ENCODE peak calls at places on chromosomes 11 and 22, in five cellular contexts. One of them, this sample, is unnamed.

GRCh38 chr11:110565344-110565684 is 135.6 kb downstream of the FDX1 start:
- DNase-seq in astrocyte: peak
- DNase-seq in hepatocyte: peak
- DNase-seq in PC-3: no peak
- DNase-seq in AG04450: no peak
- DNase-seq in this sample: no peak

GRCh38 chr11:70530629-70531185 is 132.4 kb downstream of the CTTN start:
- DNase-seq in astrocyte: no peak
- DNase-seq in hepatocyte: no peak
- DNase-seq in PC-3: no peak
- DNase-seq in AG04450: no peak
- DNase-seq in this sample: no peak

GRCh38 chr11:111736621-111737055 is 29.6 kb downstream of the PPP2R1B start:
- DNase-seq in astrocyte: peak
- DNase-seq in hepatocyte: no peak
- DNase-seq in PC-3: no peak
- DNase-seq in AG04450: no peak
- DNase-seq in this sample: no peak

GRCh38 chr11:120798854-120799253 is 225.0 kb upstream of the TBCEL start:
- DNase-seq in astrocyte: no peak
- DNase-seq in hepatocyte: no peak
- DNase-seq in PC-3: no peak
- DNase-seq in AG04450: no peak
- DNase-seq in this sample: no peak

GRCh38 chr11:61290905-61291690 is 4.0 kb downstream of the VWCE start:
- DNase-seq in astrocyte: no peak
- DNase-seq in hepatocyte: no peak
- DNase-seq in PC-3: no peak
- DNase-seq in AG04450: no peak
- DNase-seq in this sample: no peak

GRCh38 chr11:7511405-7511804 is 2.4 kb upstream of the PPFIBP2 start:
- DNase-seq in astrocyte: no peak
- DNase-seq in hepatocyte: peak
- DNase-seq in PC-3: no peak
- DNase-seq in AG04450: no peak
- DNase-seq in this sample: no peak

GRCh38 chr11:99988105-99988907 is 698.8 kb upstream of the ARHGAP42 start:
- DNase-seq in astrocyte: no peak
- DNase-seq in hepatocyte: no peak
- DNase-seq in PC-3: no peak
- DNase-seq in AG04450: no peak
- DNase-seq in this sample: no peak

GRCh38 chr22:44147821-44148574 is 32.7 kb upstream of the PARVG start:
- DNase-seq in astrocyte: peak
- DNase-seq in hepatocyte: peak
- DNase-seq in PC-3: no peak
- DNase-seq in AG04450: no peak
- DNase-seq in this sample: no peak

GRCh38 chr11:41282436-41282835 is 177.0 kb downstream of the LRRC4C start:
- DNase-seq in astrocyte: peak
- DNase-seq in hepatocyte: no peak
- DNase-seq in PC-3: peak
- DNase-seq in AG04450: no peak
- DNase-seq in this sample: no peak

GRCh38 chr11:118663929-118664328 is 15.5 kb downstream of the TREH start:
- DNase-seq in astrocyte: no peak
- DNase-seq in hepatocyte: no peak
- DNase-seq in PC-3: no peak
- DNase-seq in AG04450: no peak
- DNase-seq in this sample: no peak

GRCh38 chr11:134126197-134126822 is 57.4 kb downstream of the JAM3 start:
- DNase-seq in astrocyte: peak
- DNase-seq in hepatocyte: peak
- DNase-seq in PC-3: peak
- DNase-seq in AG04450: peak
- DNase-seq in this sample: no peak

GRCh38 chr11:112588252-112588668 is 327.6 kb upstream of the PLET1 start:
- DNase-seq in astrocyte: peak
- DNase-seq in hepatocyte: peak
- DNase-seq in PC-3: peak
- DNase-seq in AG04450: peak
- DNase-seq in this sample: peak

GRCh38 chr22:46290843-46291785 is 5.6 kb upstream of the GTSE1 start:
- DNase-seq in astrocyte: no peak
- DNase-seq in hepatocyte: no peak
- DNase-seq in PC-3: no peak
- DNase-seq in AG04450: no peak
- DNase-seq in this sample: no peak

GRCh38 chr11:109237636-109238035 is 184.4 kb upstream of the C11orf87 start:
- DNase-seq in astrocyte: peak
- DNase-seq in hepatocyte: no peak
- DNase-seq in PC-3: no peak
- DNase-seq in AG04450: no peak
- DNase-seq in this sample: no peak

GRCh38 chr11:46669606-46670243 is 30.7 kb downstream of the ARHGAP1 start:
- DNase-seq in astrocyte: no peak
- DNase-seq in hepatocyte: no peak
- DNase-seq in PC-3: peak
- DNase-seq in AG04450: no peak
- DNase-seq in this sample: no peak

GRCh38 chr11:69792611-69793010 is 17.5 kb upstream of the FGF4 start:
- DNase-seq in astrocyte: no peak
- DNase-seq in hepatocyte: no peak
- DNase-seq in PC-3: no peak
- DNase-seq in AG04450: no peak
- DNase-seq in this sample: no peak

GRCh38 chr11:86799680-86800075 is 664 bp upstream of the PRSS23 start:
- DNase-seq in astrocyte: no peak
- DNase-seq in hepatocyte: no peak
- DNase-seq in PC-3: no peak
- DNase-seq in AG04450: no peak
- DNase-seq in this sample: no peak

GRCh38 chr11:119486691-119487259 is 63.8 kb upstream of the THY1 start:
- DNase-seq in astrocyte: no peak
- DNase-seq in hepatocyte: no peak
- DNase-seq in PC-3: no peak
- DNase-seq in AG04450: no peak
- DNase-seq in this sample: no peak

GRCh38 chr11:115103921-115104320 is 400.3 kb downstream of the CADM1 start:
- DNase-seq in astrocyte: no peak
- DNase-seq in hepatocyte: no peak
- DNase-seq in PC-3: no peak
- DNase-seq in AG04450: no peak
- DNase-seq in this sample: no peak

GRCh38 chr22:31715157-31715778 is 34.7 kb downstream of the PRR14L start:
- DNase-seq in astrocyte: no peak
- DNase-seq in hepatocyte: no peak
- DNase-seq in PC-3: no peak
- DNase-seq in AG04450: no peak
- DNase-seq in this sample: no peak

GRCh38 chr11:70358797-70359196 is 39.5 kb upstream of the CTTN start:
- DNase-seq in astrocyte: no peak
- DNase-seq in hepatocyte: no peak
- DNase-seq in PC-3: no peak
- DNase-seq in AG04450: no peak
- DNase-seq in this sample: no peak

GRCh38 chr22:19871023-19871844 is 16.6 kb upstream of the GNB1L start:
- DNase-seq in astrocyte: no peak
- DNase-seq in hepatocyte: no peak
- DNase-seq in PC-3: no peak
- DNase-seq in AG04450: no peak
- DNase-seq in this sample: no peak

GRCh38 chr11:46465683-46466082 is 74.1 kb upstream of the CHRM4 start:
- DNase-seq in astrocyte: no peak
- DNase-seq in hepatocyte: no peak
- DNase-seq in PC-3: no peak
- DNase-seq in AG04450: no peak
- DNase-seq in this sample: no peak

GRCh38 chr11:109970516-109971183 is 122.5 kb upstream of the ZC3H12C start:
- DNase-seq in astrocyte: no peak
- DNase-seq in hepatocyte: no peak
- DNase-seq in PC-3: no peak
- DNase-seq in AG04450: no peak
- DNase-seq in this sample: no peak

GRCh38 chr22:37627545-37627944 is 11.9 kb upstream of the SH3BP1 start:
- DNase-seq in astrocyte: no peak
- DNase-seq in hepatocyte: no peak
- DNase-seq in PC-3: no peak
- DNase-seq in AG04450: no peak
- DNase-seq in this sample: no peak

GRCh38 chr11:103326070-103326794 is 217.0 kb downstream of the DYNC2H1 start:
- DNase-seq in astrocyte: peak
- DNase-seq in hepatocyte: peak
- DNase-seq in PC-3: peak
- DNase-seq in AG04450: peak
- DNase-seq in this sample: peak

GRCh38 chr11:2293396-2294339 is 8.1 kb downstream of the C11orf21 start:
- DNase-seq in astrocyte: no peak
- DNase-seq in hepatocyte: no peak
- DNase-seq in PC-3: no peak
- DNase-seq in AG04450: no peak
- DNase-seq in this sample: no peak

GRCh38 chr22:36954251-36955014 is 41.0 kb downstream of the CSF2RB start:
- DNase-seq in astrocyte: no peak
- DNase-seq in hepatocyte: no peak
- DNase-seq in PC-3: no peak
- DNase-seq in AG04450: no peak
- DNase-seq in this sample: no peak

GRCh38 chr11:76455931-76456330 is 11.1 kb downstream of the EMSY start:
- DNase-seq in astrocyte: no peak
- DNase-seq in hepatocyte: no peak
- DNase-seq in PC-3: no peak
- DNase-seq in AG04450: no peak
- DNase-seq in this sample: no peak

GRCh38 chr11:103637250-103637649 is 399.2 kb upstream of the DDI1 start:
- DNase-seq in astrocyte: peak
- DNase-seq in hepatocyte: no peak
- DNase-seq in PC-3: peak
- DNase-seq in AG04450: no peak
- DNase-seq in this sample: no peak

GRCh38 chr11:15565846-15566245 is 451.1 kb downstream of the INSC start:
- DNase-seq in astrocyte: no peak
- DNase-seq in hepatocyte: no peak
- DNase-seq in PC-3: no peak
- DNase-seq in AG04450: no peak
- DNase-seq in this sample: no peak

GRCh38 chr11:10303558-10304363 is 1.1 kb upstream of the ADM start:
- DNase-seq in astrocyte: no peak
- DNase-seq in hepatocyte: peak
- DNase-seq in PC-3: peak
- DNase-seq in AG04450: no peak
- DNase-seq in this sample: peak

GRCh38 chr11:68903631-68904457 is at the start of the genes IGHMBP2 and MRPL21:
- DNase-seq in astrocyte: peak
- DNase-seq in hepatocyte: peak
- DNase-seq in PC-3: peak
- DNase-seq in AG04450: peak
- DNase-seq in this sample: peak

GRCh38 chr11:35825386-35825785 is 118.5 kb upstream of the LDLRAD3 start:
- DNase-seq in astrocyte: no peak
- DNase-seq in hepatocyte: no peak
- DNase-seq in PC-3: no peak
- DNase-seq in AG04450: no peak
- DNase-seq in this sample: no peak

GRCh38 chr11:3723014-3723708 is 52.0 kb upstream of the CHRNA10 start:
- DNase-seq in astrocyte: peak
- DNase-seq in hepatocyte: peak
- DNase-seq in PC-3: peak
- DNase-seq in AG04450: peak
- DNase-seq in this sample: peak

GRCh38 chr11:83425137-83425466 is 138.9 kb upstream of the CCDC90B start:
- DNase-seq in astrocyte: no peak
- DNase-seq in hepatocyte: no peak
- DNase-seq in PC-3: no peak
- DNase-seq in AG04450: no peak
- DNase-seq in this sample: no peak
- H3K27ac ChIP-seq in astrocyte: no peak
- H3K27ac ChIP-seq in hepatocyte: no peak
- H3K27ac ChIP-seq in PC-3: no peak
- H3K27ac ChIP-seq in AG04450: no peak
- H3K27ac ChIP-seq in this sample: no peak

DNA sequence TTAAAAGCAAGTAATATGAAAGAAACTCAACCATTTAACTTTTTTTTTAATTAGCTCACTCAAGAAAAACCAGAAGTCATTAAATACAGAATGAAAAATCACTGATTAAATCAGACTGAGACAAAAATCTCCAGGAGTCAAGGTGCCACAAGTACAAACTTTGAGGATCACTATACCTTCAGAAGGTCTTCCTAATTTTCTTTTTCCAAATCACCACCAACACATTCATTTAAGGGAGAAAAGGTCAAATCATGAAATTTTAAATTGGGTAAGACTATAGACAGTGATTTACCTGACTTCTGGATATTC is 32.3 kb downstream of the PITPNB start:
- DNase-seq in astrocyte: no peak
- DNase-seq in hepatocyte: no peak
- DNase-seq in PC-3: no peak
- DNase-seq in AG04450: no peak
- DNase-seq in this sample: no peak
- TF ChIP-seq CTCF in astrocyte: no peak
- TF ChIP-seq CTCF in hepatocyte: no peak
- TF ChIP-seq CTCF in PC-3: peak
- TF ChIP-seq CTCF in AG04450: no peak
- TF ChIP-seq CTCF in this sample: peak

DNA sequence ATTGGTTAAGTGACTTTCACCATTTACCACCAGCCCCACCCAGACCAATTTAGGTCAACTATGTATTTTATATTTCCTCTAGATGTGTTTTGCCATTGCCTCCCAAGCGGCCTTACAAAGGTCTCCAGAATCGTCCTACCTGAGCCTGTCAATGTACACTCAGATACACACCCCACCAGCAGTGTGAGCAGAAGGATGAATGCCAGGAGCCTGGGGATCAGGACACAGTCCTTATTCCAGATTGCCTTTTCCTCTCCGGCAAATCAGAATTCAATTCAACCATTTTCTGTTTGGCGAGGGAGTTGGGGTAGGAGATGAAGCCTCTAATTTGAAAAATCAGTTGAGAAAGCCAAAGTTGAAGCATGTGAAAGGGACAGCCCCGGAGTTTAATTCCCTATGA is 35.4 kb upstream of the CRTAM start:
- DNase-seq in astrocyte: no peak
- DNase-seq in hepatocyte: no peak
- DNase-seq in PC-3: no peak
- DNase-seq in AG04450: no peak
- DNase-seq in this sample: no peak
- H3K27ac ChIP-seq in astrocyte: peak
- H3K27ac ChIP-seq in hepatocyte: no peak
- H3K27ac ChIP-seq in PC-3: peak
- H3K27ac ChIP-seq in AG04450: peak
- H3K27ac ChIP-seq in this sample: peak

DNA sequence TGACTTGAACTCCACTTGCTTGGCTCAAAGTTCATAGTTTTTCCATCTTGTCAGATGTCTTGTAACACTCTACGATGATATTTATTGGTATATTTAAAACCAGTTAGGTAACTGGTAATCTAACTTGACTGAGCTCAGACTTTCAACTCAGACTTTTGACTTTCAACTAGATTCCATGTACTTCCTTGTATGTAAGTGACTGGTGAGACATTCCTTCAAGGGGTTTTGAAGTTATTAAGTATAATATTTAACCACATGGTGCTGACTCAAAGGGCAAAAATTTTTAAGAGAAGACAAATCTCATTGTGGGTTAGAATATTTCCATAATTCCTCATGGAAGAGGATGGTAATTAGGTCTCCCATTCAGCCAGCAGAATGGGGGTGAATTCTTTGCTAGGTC is 631.3 kb upstream of the ANO5 start:
- DNase-seq in astrocyte: peak
- DNase-seq in hepatocyte: peak
- DNase-seq in PC-3: no peak
- DNase-seq in AG04450: no peak
- DNase-seq in this sample: no peak
- TF ChIP-seq CTCF in astrocyte: no peak
- TF ChIP-seq CTCF in hepatocyte: no peak
- TF ChIP-seq CTCF in PC-3: no peak
- TF ChIP-seq CTCF in AG04450: no peak
- TF ChIP-seq CTCF in this sample: no peak

This sample was measured in RWPE1.